ENCODE peak calls at places on chromosome 12, in eight cellular contexts. V is ovary; Q is CD8-positive, alpha-beta T cell; E is foreskin melanocyte; K is progenitor cell of endocrine pancreas; J is activated naive CD8-positive, alpha-beta T cell treated with anti-CD3 and anti-CD28 coated beads, Interleukin-2, amount 10 ng/mL, durations not matched to agents 7 days and 5 days; G is HT1080; O is NCI-H2081. T is an unnamed sample.

GRCh38 chr12:51893786-51894185 is 5.9 kb downstream of the ANKRD33 start:
- DNase-seq in V (no peak), Q (no peak), E (no peak), K (no peak), J (no peak), G (no peak), O (no peak), T (no peak)

GRCh38 chr12:45727994-45728624 is 1.4 kb upstream of the ARID2 start:
- DNase-seq in V (no peak), Q (no peak), E (no peak), K (no peak), J (no peak), G (no peak), O (peak), T (no peak)

GRCh38 chr12:51814311-51815088 is 34.0 kb downstream of the FIGNL2 start:
- DNase-seq in V (peak), Q (peak), E (peak), K (peak), J (peak), G (no peak), O (peak), T (peak)

GRCh38 chr12:75390156-75390898 is 562 bp upstream of the GLIPR1L2 start:
- DNase-seq in V (no peak), Q (no peak), E (peak), K (no peak), J (no peak), G (no peak), O (no peak), T (no peak)

GRCh38 chr12:104793280-104793679 is 164.8 kb downstream of the SLC41A2 start:
- DNase-seq in V (no peak), Q (no peak), E (peak), K (no peak), J (no peak), G (peak), O (no peak), T (no peak)

GRCh38 chr12:53402871-53403270 is 20.8 kb upstream of the AMHR2 start:
- DNase-seq in V (no peak), Q (no peak), E (no peak), K (no peak), J (no peak), G (no peak), O (no peak), T (no peak)

GRCh38 chr12:91813701-91814100 is 331.9 kb downstream of the BTG1 start:
- DNase-seq in V (no peak), Q (no peak), E (no peak), K (no peak), J (no peak), G (peak), O (no peak), T (no peak)

GRCh38 chr12:102171951-102172350 is 25.7 kb downstream of the PMCH start:
- DNase-seq in V (no peak), Q (no peak), E (peak), K (no peak), J (no peak), G (no peak), O (no peak), T (no peak)

GRCh38 chr12:21502164-21502496 is 541 bp downstream of the GOLT1B start:
- DNase-seq in V (no peak), Q (peak), E (no peak), K (no peak), J (no peak), G (peak), O (no peak), T (no peak)

GRCh38 chr12:12194206-12194605 is 72.6 kb downstream of the LRP6 start:
- DNase-seq in V (no peak), Q (no peak), E (no peak), K (no peak), J (no peak), G (peak), O (no peak), T (no peak)

GRCh38 chr12:76611533-76611932 is 52.0 kb upstream of the OSBPL8 start:
- DNase-seq in V (no peak), Q (no peak), E (peak), K (no peak), J (no peak), G (peak), O (no peak), T (no peak)

GRCh38 chr12:119826661-119827435 is 50.3 kb downstream of the CIT start:
- DNase-seq in V (no peak), Q (no peak), E (no peak), K (no peak), J (no peak), G (no peak), O (no peak), T (no peak)

GRCh38 chr12:3225796-3226180 is 148.6 kb downstream of the TSPAN9 start:
- DNase-seq in V (no peak), Q (no peak), E (no peak), K (no peak), J (no peak), G (no peak), O (no peak), T (no peak)

GRCh38 chr12:45575823-45576448 is 153.6 kb upstream of the ARID2 start:
- DNase-seq in V (no peak), Q (no peak), E (no peak), K (no peak), J (no peak), G (no peak), O (no peak), T (no peak)

GRCh38 chr12:124385219-124385969 is 90.5 kb downstream of the RFLNA start:
- DNase-seq in V (no peak), Q (no peak), E (no peak), K (no peak), J (no peak), G (peak), O (no peak), T (no peak)

GRCh38 chr12:105287408-105287807 is 43.1 kb upstream of the C12orf75 start:
- DNase-seq in V (no peak), Q (no peak), E (no peak), K (no peak), J (no peak), G (no peak), O (no peak), T (no peak)

GRCh38 chr12:26773313-26774104 is 59.5 kb downstream of the ITPR2 start:
- DNase-seq in V (no peak), Q (no peak), E (no peak), K (no peak), J (no peak), G (no peak), O (peak), T (no peak)

GRCh38 chr12:120101617-120102016 is 14.9 kb downstream of the RAB35 start:
- DNase-seq in V (no peak), Q (no peak), E (no peak), K (no peak), J (no peak), G (no peak), O (no peak), T (no peak)

GRCh38 chr12:19546611-19547162 is 107.4 kb downstream of the AEBP2 start:
- DNase-seq in V (no peak), Q (no peak), E (no peak), K (no peak), J (no peak), G (no peak), O (no peak), T (no peak)

GRCh38 chr12:19428261-19428660 is 11.0 kb upstream of the AEBP2 start:
- DNase-seq in V (no peak), Q (no peak), E (no peak), K (no peak), J (no peak), G (no peak), O (no peak), T (no peak)

T was measured in natural killer cell treated with Interleukin-12 subunit alpha and Interleukin-12 subunit beta and Interleukin-15 and Interleukin-18, amount 100 ng/mL, for 72 hours.